ENCODE peak calls at places on chromosome 15, in ten cellular contexts. A is sciatic nerve; D is stimulated activated CD4-positive, alpha-beta T cell treated with anti-CD3 and anti-CD28 coated beads, Interleukin-1b, Interleukin-23, amount 100 ng/mL, for 4 hours; C is CD8-positive, alpha-beta memory T cell; Z is HFFc6; J is bronchial epithelial cell; Q is AG04450; O is Panc1; B is hippocampal formation; T is posterior cingulate gyrus. M is an unnamed sample.
A peak's percentile ranks its signal among the peaks of the same experiment; 100 is the strongest.

GRCh38 chr15:99132584-99133287 is 27.9 kb downstream of the SYNM start:
- DNase-seq in A (no peak), D (no peak), C (no peak), Z (no peak), J (no peak), Q (no peak), O (no peak), B (no peak), T (no peak), M (no peak)

GRCh38 chr15:63491979-63492378 is 12.4 kb upstream of the USP3 start:
- DNase-seq in A (no peak), D (no peak), C (no peak), Z (no peak), J (no peak), Q (peak; percentile 68), O (no peak), B (no peak), T (no peak), M (no peak)

GRCh38 chr15:89436560-89437311 is 59.6 kb downstream of the RHCG start:
- DNase-seq in A (no peak), D (no peak), C (no peak), Z (no peak), J (no peak), Q (no peak), O (no peak), B (no peak), T (no peak), M (no peak)

GRCh38 chr15:98503970-98504369 is 144.4 kb upstream of the IGF1R start:
- DNase-seq in A (no peak), D (no peak), C (no peak), Z (peak; percentile 62), J (no peak), Q (no peak), O (no peak), B (no peak), T (no peak), M (no peak)

GRCh38 chr15:82742134-82742533 is 32.5 kb upstream of the AP3B2 start:
- DNase-seq in A (no peak), D (no peak), C (no peak), Z (no peak), J (peak; percentile 84), Q (no peak), O (no peak), B (no peak), T (no peak), M (no peak)

GRCh38 chr15:59524331-59524731 is 86.3 kb downstream of the FAM81A start:
- DNase-seq in A (no peak), D (no peak), C (peak; percentile 41), Z (no peak), J (no peak), Q (no peak), O (no peak), B (no peak), T (no peak), M (no peak)

GRCh38 chr15:41887893-41888292 is 6.0 kb downstream of the SPTBN5 start:
- DNase-seq in A (no peak), D (no peak), C (no peak), Z (no peak), J (no peak), Q (no peak), O (no peak), B (no peak), T (no peak), M (no peak)

GRCh38 chr15:48250640-48251076 is 44.6 kb downstream of the SLC12A1 start:
- DNase-seq in A (peak; percentile 60), D (no peak), C (peak; percentile 8), Z (peak; percentile 74), J (peak; percentile 71), Q (peak; percentile 42), O (peak; percentile 56), B (no peak), T (no peak), M (peak; percentile 60)

GRCh38 chr15:89797678-89798201 is 16.9 kb downstream of the ANPEP start:
- DNase-seq in A (no peak), D (no peak), C (no peak), Z (no peak), J (no peak), Q (no peak), O (no peak), B (no peak), T (no peak), M (no peak)

M was measured in erythroblast.